ENCODE peak calls at places on chromosomes 4 and X, in four cellular contexts. T is cardiac fibroblast, X is AG09309, R is gastrocnemius medialis. F is an unnamed sample.

GRCh38 chr4:55446578-55446922 is 50.8 kb downstream of the TMEM165 start:
- DNase-seq in T (peak), X (no peak), R (no peak), F (no peak)

GRCh38 chr4:53507671-53508286 is 83.5 kb downstream of the LNX1 start:
- DNase-seq in T (peak), X (peak), R (peak), F (no peak)

GRCh38 chr4:125368684-125369083 is 53.9 kb downstream of the FAT4 start:
- DNase-seq in T (peak), X (peak), R (no peak), F (no peak)

GRCh38 chrX:10474510-10474909 is 145.9 kb downstream of the MID1 start:
- DNase-seq in T (no peak), X (no peak), R (no peak), F (no peak)

GRCh38 chr4:173461170-173461569 is 62.3 kb upstream of the SCRG1 start:
- DNase-seq in T (no peak), X (no peak), R (no peak), F (no peak)

GRCh38 chrX:124033821-124034220 is 72.3 kb downstream of the STAG2 start:
- DNase-seq in T (peak), X (no peak), R (no peak), F (no peak)

GRCh38 chr4:84401669-84402068 is 97.4 kb downstream of the NKX6-1 start:
- DNase-seq in T (no peak), X (no peak), R (no peak), F (no peak)

GRCh38 chrX:151713859-151714258 is 2.0 kb upstream of the FATE1 start:
- DNase-seq in T (peak), X (no peak), R (no peak), F (no peak)

GRCh38 chr4:105215609-105216313 is 69.1 kb downstream of the TET2 start:
- DNase-seq in T (peak), X (no peak), R (no peak), F (no peak)

GRCh38 chr4:32140636-32141035 is 1420.5 kb downstream of the PCDH7 start:
- DNase-seq in T (peak), X (peak), R (no peak), F (peak)

GRCh38 chrX:106249706-106250379 is 81.7 kb downstream of the PWWP3B start:
- DNase-seq in T (peak), X (no peak), R (no peak), F (no peak)

GRCh38 chrX:47518105-47518504 is 35.1 kb upstream of the ZNF41 start:
- DNase-seq in T (no peak), X (no peak), R (no peak), F (no peak)

GRCh38 chr4:74473155-74473811 is 28.3 kb downstream of the AREG start:
- DNase-seq in T (peak), X (peak), R (no peak), F (peak)

GRCh38 chr4:169745291-169745690 is 12.5 kb downstream of the HPF1 start:
- DNase-seq in T (peak), X (peak), R (no peak), F (no peak)

GRCh38 chrX:39214380-39215126 is 413.3 kb downstream of the MID1IP1 start:
- DNase-seq in T (no peak), X (no peak), R (no peak), F (no peak)

GRCh38 chrX:11759461-11760311 is 1.6 kb downstream of the MSL3 start:
- DNase-seq in T (peak), X (peak), R (peak), F (peak)

GRCh38 chr4:3850128-3850527 is 83.9 kb downstream of the ADRA2C start:
- DNase-seq in T (no peak), X (no peak), R (no peak), F (no peak)

GRCh38 chr4:124804584-124804983 is 92.1 kb upstream of the ANKRD50 start:
- DNase-seq in T (no peak), X (no peak), R (no peak), F (no peak)

GRCh38 chrX:150704030-150704613 is 10.9 kb downstream of the MTMR1 start:
- DNase-seq in T (peak), X (peak), R (no peak), F (no peak)

GRCh38 chr4:123871351-123871750 is 474.8 kb downstream of the SPRY1 start:
- DNase-seq in T (no peak), X (no peak), R (no peak), F (no peak)

GRCh38 chrX:40962793-40963407 is 122.3 kb upstream of the USP9X start:
- DNase-seq in T (no peak), X (no peak), R (no peak), F (no peak)

GRCh38 chr4:159052315-159052714 is 50.6 kb upstream of the RAPGEF2 start:
- DNase-seq in T (no peak), X (no peak), R (no peak), F (no peak)

GRCh38 chr4:172147702-172148101 is 334.5 kb downstream of the GALNTL6 start:
- DNase-seq in T (no peak), X (no peak), R (no peak), F (no peak)

GRCh38 chr4:20904966-20905365 is 204.7 kb downstream of the PACRGL start:
- DNase-seq in T (no peak), X (no peak), R (no peak), F (no peak)

GRCh38 chr4:67712650-67713530 is 11.9 kb upstream of the UBA6 start:
- DNase-seq in T (no peak), X (no peak), R (no peak), F (no peak)

GRCh38 chr4:67712000-67712625 is 11.2 kb upstream of the UBA6 start:
- DNase-seq in T (no peak), X (no peak), R (no peak), F (no peak)

GRCh38 chr4:67714248-67714583 is 13.3 kb upstream of the UBA6 start:
- DNase-seq in T (no peak), X (no peak), R (no peak), F (no peak)

GRCh38 chr4:67714955-67715354 is 14.0 kb upstream of the UBA6 start:
- DNase-seq in T (no peak), X (no peak), R (no peak), F (no peak)

DNA sequence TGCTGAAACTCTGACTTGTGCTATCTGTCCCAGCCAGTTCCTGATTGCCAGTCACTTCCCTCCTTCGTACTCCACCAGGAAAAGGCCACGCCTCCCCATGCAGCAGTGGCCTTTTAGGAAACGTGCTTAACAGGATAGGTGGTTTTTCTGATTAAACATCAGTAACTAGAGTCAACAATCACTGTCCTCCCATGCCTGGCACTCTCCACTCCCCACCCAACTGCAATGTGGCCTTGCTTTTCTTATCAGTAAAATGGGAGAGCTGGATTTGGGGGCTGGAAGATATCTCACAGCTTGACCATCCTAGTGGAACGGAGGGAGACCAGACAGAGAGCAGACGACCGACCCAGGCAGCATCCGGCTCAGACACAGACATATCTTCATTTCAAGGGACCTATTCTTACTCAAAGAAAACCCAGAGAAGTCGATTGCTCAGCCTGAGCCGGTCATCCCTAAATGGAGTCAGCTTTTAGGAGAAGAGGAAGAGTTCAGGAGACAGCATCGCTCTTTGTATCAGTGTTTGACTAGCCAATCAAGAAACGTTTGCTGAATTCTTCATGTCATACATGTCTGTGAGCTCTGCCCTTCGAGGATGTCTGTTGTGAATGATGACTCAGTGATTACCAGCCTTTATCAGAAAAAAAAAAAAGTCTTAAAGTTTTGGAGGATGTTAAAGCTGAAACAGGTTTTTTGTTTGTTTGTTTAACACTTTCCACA is 12.7 kb upstream of the UBA6 start:
- DNase-seq in T (peak), X (no peak), R (no peak), F (no peak)
- H3K4me3 ChIP-seq in T (no peak), X (no peak), R (no peak), F (no peak)

DNA sequence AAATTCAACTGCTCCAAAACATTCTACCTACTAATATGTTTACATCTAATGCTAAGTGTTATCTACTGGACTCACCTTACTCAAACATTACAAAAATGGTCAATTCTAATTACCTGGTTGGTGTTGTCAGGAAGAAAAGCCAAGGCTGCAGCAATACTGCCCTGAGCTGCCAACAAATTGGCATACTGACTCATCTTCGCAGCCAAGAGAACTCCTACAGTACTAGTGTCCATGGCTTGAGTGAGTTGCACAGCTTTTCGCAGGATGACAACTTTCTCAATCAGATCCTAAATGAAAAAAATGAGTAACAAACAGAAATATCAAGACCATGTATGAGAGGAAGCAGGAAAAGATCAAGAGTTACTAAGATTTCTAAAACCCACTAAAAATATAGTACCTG is 39.6 kb downstream of the SEC31A start:
- DNase-seq in T (no peak), X (no peak), R (no peak), F (no peak)
- TF ChIP-seq CTCF in T (no peak), X (no peak), R (no peak), F (no peak)

GRCh38 chr4:128823025-128823661 is 13.6 kb downstream of the JADE1 start:
- DNase-seq in T (peak), X (peak), R (no peak), F (no peak)
- H3K4me3 ChIP-seq in T (no peak), X (no peak), R (no peak), F (no peak)

GRCh38 chr4:163930086-163930485 is 435.6 kb downstream of the TMA16 start:
- DNase-seq in T (no peak), X (no peak), R (no peak), F (no peak)
- TF ChIP-seq CTCF in T (no peak), X (no peak), R (no peak), F (no peak)

GRCh38 chr4:37903901-37904300 is 13.0 kb downstream of the TBC1D1 start:
- DNase-seq in T (no peak), X (no peak), R (no peak), F (no peak)

GRCh38 chr4:37904824-37905223 is 13.9 kb downstream of the TBC1D1 start:
- DNase-seq in T (no peak), X (no peak), R (no peak), F (no peak)

GRCh38 chr4:37905526-37906169 is 14.8 kb downstream of the TBC1D1 start:
- DNase-seq in T (no peak), X (no peak), R (no peak), F (no peak)

GRCh38 chr4:37909690-37910486 is 19.0 kb downstream of the TBC1D1 start:
- DNase-seq in T (no peak), X (no peak), R (no peak), F (no peak)

GRCh38 chr4:37908488-37909343 is 17.8 kb downstream of the TBC1D1 start:
- DNase-seq in T (peak), X (no peak), R (no peak), F (no peak)
- H3K4me3 ChIP-seq in T (peak), X (no peak), R (peak), F (no peak)

GRCh38 chr4:120865985-120866384 is 56.5 kb downstream of the PRDM5 start:
- DNase-seq in T (no peak), X (no peak), R (no peak), F (peak)

GRCh38 chr4:120869511-120870278 is 52.8 kb downstream of the PRDM5 start:
- DNase-seq in T (no peak), X (no peak), R (no peak), F (no peak)

GRCh38 chr4:120873554-120873953 is 49.0 kb downstream of the PRDM5 start:
- DNase-seq in T (no peak), X (no peak), R (no peak), F (no peak)

GRCh38 chr4:120871173-120871572 is 51.4 kb downstream of the PRDM5 start:
- DNase-seq in T (no peak), X (no peak), R (no peak), F (no peak)

DNA sequence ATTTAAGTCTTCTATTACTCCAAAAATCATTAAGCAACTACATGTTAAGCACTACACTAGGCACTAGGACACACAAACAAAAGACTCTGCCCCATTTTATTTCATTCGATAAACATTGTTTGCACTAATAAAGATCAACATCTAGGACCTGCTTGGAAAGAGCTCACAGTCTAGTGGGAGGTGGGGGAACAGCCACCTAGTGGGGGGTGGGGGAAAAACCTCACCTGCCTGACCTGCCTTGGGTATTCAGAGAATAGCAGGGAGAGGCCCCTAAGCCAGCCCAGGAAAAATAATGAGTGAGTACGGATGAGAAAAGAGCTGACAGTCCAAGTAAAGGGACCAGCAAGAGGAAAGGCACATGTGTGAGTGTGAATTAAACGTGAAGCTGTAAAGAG is 52.2 kb downstream of the PRDM5 start:
- DNase-seq in T (no peak), X (no peak), R (no peak), F (no peak)
- TF ChIP-seq CTCF in T (peak), X (no peak), R (no peak), F (peak)

DNA sequence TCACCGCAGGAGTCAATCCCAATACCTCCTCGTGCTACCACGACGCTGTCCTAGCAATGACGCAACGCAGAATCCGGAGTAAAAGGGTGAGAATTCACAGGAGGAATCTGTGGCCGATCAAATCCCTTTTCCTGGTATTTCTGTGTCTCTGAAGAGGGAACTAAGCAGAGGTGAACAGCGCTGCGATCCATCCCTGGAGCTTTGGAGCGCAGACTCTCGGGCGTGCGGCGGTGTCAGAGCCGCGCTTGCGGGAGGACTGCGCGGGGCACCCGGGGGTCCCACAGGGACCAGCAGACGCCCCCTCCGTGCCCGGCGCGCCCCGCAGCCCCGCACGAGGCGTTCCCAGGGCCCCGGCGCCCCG is 17.2 kb upstream of the ZNF718 start:
- DNase-seq in T (no peak), X (no peak), R (no peak), F (no peak)
- H3K4me3 ChIP-seq in T (no peak), X (no peak), R (no peak), F (no peak)

DNA sequence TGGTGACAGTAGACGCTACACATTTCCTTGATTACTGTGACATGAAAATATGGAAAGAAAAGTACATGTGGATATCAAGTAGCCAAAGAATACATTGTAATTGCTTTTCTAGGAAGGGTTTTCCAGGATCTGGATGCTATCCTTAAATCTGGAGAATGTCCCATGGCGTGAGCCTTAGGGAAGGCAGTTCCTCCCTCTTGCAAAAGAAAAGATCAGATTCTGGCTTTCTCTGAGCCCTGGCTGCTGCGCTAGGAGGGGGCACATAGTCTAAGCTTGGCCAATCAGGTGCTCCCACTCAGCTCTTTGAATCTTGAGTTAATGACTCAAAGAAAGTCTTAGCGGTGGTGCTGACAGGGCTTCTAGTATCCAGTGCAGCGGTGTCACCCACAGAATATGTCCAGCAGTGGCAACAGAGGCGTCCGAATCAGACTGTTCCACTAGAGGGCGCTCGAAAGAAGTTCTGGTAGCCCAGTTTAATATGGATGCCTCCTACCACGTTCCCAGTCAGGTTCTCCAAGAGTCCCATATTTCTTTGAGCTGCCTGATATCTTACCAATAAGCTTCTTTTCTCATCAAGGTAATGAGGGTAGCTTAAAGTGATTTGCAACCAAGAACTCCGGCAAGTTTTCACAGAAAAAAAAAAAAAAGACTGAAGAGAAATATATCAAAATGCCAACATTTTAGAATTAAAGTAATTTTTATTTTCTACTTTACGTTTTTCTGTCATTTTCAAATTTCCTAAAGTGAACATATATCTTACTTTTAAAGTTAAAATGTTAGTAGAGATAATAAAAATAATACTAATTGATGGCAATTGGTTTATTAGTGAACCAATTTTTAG is 213.4 kb upstream of the S100G start:
- DNase-seq in T (peak), X (no peak), R (peak), F (no peak)
- TF ChIP-seq CTCF in T (peak), X (peak), R (peak), F (peak)

DNA sequence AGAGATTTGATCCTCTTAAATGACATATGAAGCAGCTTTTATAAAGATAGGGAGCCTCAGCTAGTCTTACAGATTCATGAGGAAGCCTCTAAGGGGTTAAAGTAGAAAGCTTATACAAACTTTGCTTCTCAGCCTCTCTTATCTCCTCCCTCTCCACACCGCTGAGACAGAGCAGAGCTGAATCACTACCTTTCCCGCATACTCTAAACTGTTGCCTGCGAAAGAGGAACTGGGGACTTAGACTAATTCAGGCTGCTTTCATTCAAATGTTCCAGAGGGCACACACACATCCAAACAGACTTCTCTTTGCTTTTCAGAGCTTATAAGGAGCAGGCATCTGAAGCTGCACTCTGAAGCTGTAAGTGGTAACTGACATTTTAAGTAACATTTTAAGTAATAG is at the start of gene SERTM2:
- DNase-seq in T (peak), X (no peak), R (no peak), F (no peak)
- H3K4me3 ChIP-seq in T (no peak), X (no peak), R (no peak), F (no peak)